ENCODE peak calls at places on chromosomes 7 and 10, in eight cellular contexts. Q, M, Z, H, Y, J, D and X are unnamed samples.
A peak's percentile ranks its signal among the peaks of the same experiment; 100 is the strongest.

GRCh38 chr10:97553575-97554100 is 18.9 kb upstream of the ANKRD2 start:
- DNase-seq in Q (no peak), M (peak; percentile 56), Y (peak; percentile 82), J (peak; percentile 93), H (peak; percentile 70), Z (peak; percentile 63), D (peak; percentile 57), X (peak; percentile 85)

GRCh38 chr7:90955641-90956207 is 308.5 kb upstream of the FZD1 start:
- DNase-seq in Z (no peak), D (no peak), J (peak; percentile 13), Y (no peak), H (no peak), M (no peak), Q (no peak), X (no peak)

GRCh38 chr10:110258542-110258941 is 46.2 kb downstream of the SMNDC1 start:
- DNase-seq in Y (no peak), D (no peak), Q (no peak), Z (no peak), M (no peak), H (no peak), J (no peak), X (no peak)

GRCh38 chr7:133675510-133676218 is 422.8 kb downstream of the EXOC4 start:
- DNase-seq in D (no peak), Z (no peak), Q (no peak), M (peak; percentile 30), J (no peak), H (peak; percentile 24), Y (no peak), X (no peak)

GRCh38 chr10:6382081-6382480 is 179.3 kb downstream of the PFKFB3 start:
- DNase-seq in H (peak; percentile 74), Q (no peak), Z (peak; percentile 81), D (peak; percentile 26), M (no peak), J (no peak), Y (peak; percentile 84), X (peak; percentile 40)

GRCh38 chr10:4588824-4589223 is 237.2 kb upstream of the AKR1E2 start:
- DNase-seq in Y (no peak), J (no peak), H (peak; percentile 57), D (no peak), Q (no peak), M (peak; percentile 3), Z (peak; percentile 10), X (peak; percentile 66)

GRCh38 chr10:6593140-6593740 is 13.2 kb upstream of the PRKCQ start:
- DNase-seq in Z (no peak), J (no peak), Y (no peak), D (no peak), Q (no peak), H (no peak), M (peak; percentile 64), X (no peak)

GRCh38 chr10:90162464-90162863 is 461.1 kb downstream of the KIF20B start:
- DNase-seq in Y (no peak), Q (no peak), D (no peak), H (peak; percentile 18), J (no peak), M (peak; percentile 40), Z (peak; percentile 86), X (no peak)

GRCh38 chr7:42338231-42339222 is 101.5 kb upstream of the GLI3 start:
- DNase-seq in M (no peak), H (peak; percentile 33), J (peak; percentile 21), Q (no peak), D (no peak), Z (peak; percentile 55), Y (no peak), X (peak; percentile 86)

GRCh38 chr10:31929986-31930675 is 1.5 kb upstream of the ARHGAP12 start:
- DNase-seq in J (no peak), Y (peak; percentile 55), M (peak; percentile 33), H (no peak), Q (no peak), Z (no peak), D (peak; percentile 64), X (peak; percentile 48)

GRCh38 chr7:47757946-47758371 is 176.0 kb upstream of the TNS3 start:
- DNase-seq in Y (no peak), Z (peak; percentile 92), H (peak; percentile 73), J (no peak), D (no peak), Q (no peak), M (peak; percentile 67), X (peak; percentile 95)

GRCh38 chr10:62268399-62269076 is at the start of gene RTKN2:
- DNase-seq in M (peak; percentile 88), D (peak; percentile 95), Y (peak; percentile 85), J (peak; percentile 99), Q (peak; percentile 74), H (peak; percentile 76), Z (peak; percentile 91), X (peak; percentile 83)

GRCh38 chr7:77416621-77417371 is 647 bp upstream of the GSAP start:
- DNase-seq in J (no peak), Y (peak; percentile 30), Z (no peak), M (no peak), Q (no peak), H (no peak), D (no peak), X (no peak)

GRCh38 chr7:96654630-96655188 is 54.9 kb downstream of the SEM1 start:
- DNase-seq in Q (no peak), Y (no peak), M (no peak), J (no peak), D (no peak), Z (no peak), H (no peak), X (no peak)

GRCh38 chr7:112986256-112987031 is 100.2 kb downstream of the GPR85 start:
- DNase-seq in Y (no peak), Z (peak; percentile 67), H (peak; percentile 59), D (no peak), Q (no peak), J (no peak), M (peak; percentile 45), X (peak; percentile 81)

GRCh38 chr7:91055219-91055618 is 209.0 kb upstream of the FZD1 start:
- DNase-seq in Z (no peak), D (no peak), Q (no peak), H (no peak), J (no peak), Y (no peak), M (no peak), X (no peak)

GRCh38 chr10:133378251-133379096 is 588 bp upstream of the PAOX start:
- DNase-seq in M (peak; percentile 54), Q (no peak), Z (peak; percentile 49), D (peak; percentile 33), Y (peak; percentile 54), J (peak; percentile 63), H (peak; percentile 32), X (peak; percentile 74)

GRCh38 chr7:32500922-32501341 is 5.6 kb downstream of the AVL9 start:
- DNase-seq in Y (peak; percentile 58), Z (peak; percentile 76), Q (no peak), H (peak; percentile 62), J (no peak), M (peak; percentile 27), D (no peak), X (peak; percentile 83)

GRCh38 chr10:102090772-102091171 is 25.6 kb downstream of the HPS6 start:
- DNase-seq in H (peak; percentile 56), M (peak; percentile 45), D (no peak), J (no peak), Y (peak; percentile 23), Z (peak; percentile 9), Q (no peak), X (no peak)

GRCh38 chr7:129368389-129368986 is 65.7 kb upstream of the STRIP2 start:
- DNase-seq in Q (no peak), M (no peak), Z (no peak), Y (peak; percentile 49), D (peak; percentile 10), J (no peak), H (no peak), X (no peak)

GRCh38 chr7:23712368-23713284 is 2.6 kb downstream of the STK31 start:
- DNase-seq in D (peak; percentile 67), Y (peak; percentile 58), M (peak; percentile 60), J (peak; percentile 76), Z (peak; percentile 57), Q (peak; percentile 67), H (peak; percentile 78), X (peak; percentile 84)

GRCh38 chr7:102450242-102450641 is 14.4 kb downstream of the ALKBH4 start:
- DNase-seq in Z (no peak), D (peak; percentile 74), Q (no peak), J (no peak), H (no peak), M (no peak), Y (no peak), X (no peak)

GRCh38 chr10:121077331-121077730 is 226.2 kb downstream of the WDR11 start:
- DNase-seq in M (peak; percentile 78), H (no peak), D (no peak), Q (no peak), Z (peak; percentile 31), Y (no peak), J (peak; percentile 8), X (peak; percentile 14)

GRCh38 chr10:17599089-17599488 is 18.1 kb downstream of the HACD1 start:
- DNase-seq in J (peak; percentile 64), D (no peak), H (peak; percentile 55), Y (peak; percentile 63), Q (peak; percentile 13), M (no peak), Z (peak; percentile 42), X (peak; percentile 28)

GRCh38 chr7:1096156-1097119 is 8.5 kb downstream of the GPER1 start:
- DNase-seq in Y (no peak), Z (peak; percentile 29), D (no peak), H (no peak), Q (no peak), M (no peak), J (no peak), X (no peak)

GRCh38 chr7:70710011-70710480 is 421.9 kb upstream of the GALNT17 start:
- DNase-seq in H (peak; percentile 76), Z (peak; percentile 93), Q (no peak), J (no peak), M (peak; percentile 86), Y (no peak), D (no peak), X (peak; percentile 63)
- H3K4me2 ChIP-seq in H (peak overlapping the region; percentile 4), Z (peak overlapping the region; percentile 40), Q (no peak overlapping the region), J (peak overlapping the region; percentile 30), M (peak overlapping the region; percentile 40), Y (no peak overlapping the region), D (no peak overlapping the region), X (peak overlapping the region; percentile 52)

GRCh38 chr10:20334559-20334958 is 518.3 kb downstream of the PLXDC2 start:
- DNase-seq in J (no peak), Q (no peak), D (no peak), M (no peak), H (no peak), Z (no peak), Y (no peak), X (no peak)
- H3K4me2 ChIP-seq in J (no peak overlapping the region), Q (no peak overlapping the region), D (no peak overlapping the region), M (no peak overlapping the region), H (no peak overlapping the region), Z (no peak overlapping the region), Y (no peak overlapping the region), X (no peak overlapping the region)

GRCh38 chr7:100189061-100189460 is 11.3 kb downstream of the STAG3 start:
- DNase-seq in Q (no peak), Z (no peak), H (no peak), J (no peak), D (peak; percentile 61), Y (no peak), M (no peak), X (no peak)
- H3K4me2 ChIP-seq in Q (no peak overlapping the region), Z (no peak overlapping the region), H (no peak overlapping the region), J (no peak overlapping the region), D (peak overlapping the region; percentile 72), Y (no peak overlapping the region), M (no peak overlapping the region), X (no peak overlapping the region)

DNA sequence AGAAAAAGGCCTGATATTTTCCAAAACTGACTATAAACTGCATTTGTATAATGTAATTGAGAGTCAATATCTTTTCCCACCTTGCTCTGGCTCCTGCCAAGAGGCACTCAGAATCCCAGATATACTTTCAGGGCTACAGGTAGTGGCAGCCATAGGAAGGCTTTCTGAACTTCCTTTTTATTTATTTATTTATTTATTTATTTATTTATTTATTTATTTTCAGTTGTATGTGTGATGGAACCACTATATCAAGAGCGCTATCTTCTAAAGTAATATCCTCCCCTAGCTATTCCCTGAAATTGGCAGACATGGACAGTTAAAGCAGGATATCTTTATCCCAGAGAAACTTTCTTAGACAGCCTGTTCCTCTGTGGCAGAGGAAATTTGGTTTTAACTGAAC is 86.7 kb downstream of the SEMA3E start:
- DNase-seq in Z (no peak), H (no peak), D (no peak), J (no peak), Q (no peak), M (no peak), Y (no peak), X (no peak)
- H3K4me2 ChIP-seq in Z (no peak overlapping the region), H (no peak overlapping the region), D (no peak overlapping the region), J (no peak overlapping the region), Q (no peak overlapping the region), M (no peak overlapping the region), Y (no peak overlapping the region), X (no peak overlapping the region)